ENCODE peak calls at places on chromosome 7, in six cellular contexts. L, D, M, V, F and E are unnamed samples.

GRCh38 chr7:108222236-108222892 is 92.2 kb upstream of the LAMB4 start:
- DNase-seq in L (no peak), D (no peak), M (no peak), V (no peak), F (no peak), E (no peak)

GRCh38 chr7:30652132-30652531 is 30.1 kb downstream of the CRHR2 start:
- DNase-seq in L (no peak), D (no peak), M (no peak), V (no peak), F (no peak), E (no peak)

GRCh38 chr7:158276414-158277218 is 311.0 kb downstream of the PTPRN2 start:
- DNase-seq in L (no peak), D (no peak), M (no peak), V (no peak), F (no peak), E (no peak)

GRCh38 chr7:50363327-50364060 is 59.0 kb downstream of the IKZF1 start:
- DNase-seq in L (no peak), D (no peak), M (no peak), V (no peak), F (no peak), E (no peak)

GRCh38 chr7:151871904-151872303 is 5.0 kb downstream of the PRKAG2 start:
- DNase-seq in L (peak), D (no peak), M (no peak), V (no peak), F (no peak), E (no peak)

GRCh38 chr7:149855368-149856305 is 17.5 kb downstream of the ZNF862 start:
- DNase-seq in L (no peak), D (no peak), M (no peak), V (no peak), F (no peak), E (peak)

GRCh38 chr7:23247101-23247601 is 576 bp downstream of the GPNMB start:
- DNase-seq in L (no peak), D (no peak), M (no peak), V (no peak), F (no peak), E (peak)

GRCh38 chr7:79287976-79288375 is 165.5 kb downstream of the MAGI2 start:
- DNase-seq in L (no peak), D (no peak), M (no peak), V (no peak), F (no peak), E (no peak)

GRCh38 chr7:111860248-111860647 is 298.0 kb upstream of the IMMP2L start:
- DNase-seq in L (no peak), D (no peak), M (no peak), V (no peak), F (no peak), E (no peak)

GRCh38 chr7:155223021-155223420 is 74.7 kb upstream of the INSIG1 start:
- DNase-seq in L (no peak), D (no peak), M (no peak), V (no peak), F (no peak), E (no peak)

GRCh38 chr7:26910221-26910620 is 45.8 kb upstream of the SKAP2 start:
- DNase-seq in L (no peak), D (peak), M (no peak), V (no peak), F (no peak), E (no peak)

GRCh38 chr7:31134246-31135188 is 82.4 kb downstream of the ADCYAP1R1 start:
- DNase-seq in L (peak), D (peak), M (peak), V (peak), F (peak), E (peak)

GRCh38 chr7:32347244-32347828 is 142.8 kb downstream of the LSM5 start:
- DNase-seq in L (peak), D (no peak), M (no peak), V (no peak), F (no peak), E (peak)

GRCh38 chr7:17183630-17184328 is 114.7 kb upstream of the AHR start:
- DNase-seq in L (no peak), D (no peak), M (no peak), V (no peak), F (no peak), E (no peak)

GRCh38 chr7:140079121-140079536 is 16.4 kb upstream of the PARP12 start:
- DNase-seq in L (peak), D (no peak), M (no peak), V (no peak), F (no peak), E (no peak)

GRCh38 chr7:92625617-92626016 is 35.4 kb upstream of the FAM133B start:
- DNase-seq in L (no peak), D (no peak), M (no peak), V (no peak), F (no peak), E (peak)

GRCh38 chr7:91311844-91312243 is 47.6 kb downstream of the FZD1 start:
- DNase-seq in L (no peak), D (no peak), M (no peak), V (no peak), F (no peak), E (no peak)

GRCh38 chr7:123643495-123644428 is 11.9 kb upstream of the LMOD2 start:
- DNase-seq in L (no peak), D (peak), M (no peak), V (no peak), F (peak), E (peak)

GRCh38 chr7:128115326-128115820 is 84.1 kb upstream of the LRRC4 start:
- DNase-seq in L (no peak), D (no peak), M (no peak), V (no peak), F (no peak), E (no peak)

GRCh38 chr7:94374231-94374630 is 20.5 kb upstream of the COL1A2 start:
- DNase-seq in L (no peak), D (peak), M (no peak), V (no peak), F (peak), E (peak)

GRCh38 chr7:94561841-94562514 is 52.4 kb downstream of the CASD1 start:
- DNase-seq in L (no peak), D (no peak), M (no peak), V (no peak), F (no peak), E (peak)

GRCh38 chr7:1664711-1665591 is 5.1 kb upstream of the ELFN1 start:
- DNase-seq in L (peak), D (no peak), M (peak), V (peak), F (peak), E (peak)

GRCh38 chr7:157926107-157926506 is 589.3 kb downstream of the DNAJB6 start:
- DNase-seq in L (no peak), D (no peak), M (no peak), V (no peak), F (no peak), E (no peak)

GRCh38 chr7:150856303-150857275 is 4.3 kb downstream of the AOC1 start:
- DNase-seq in L (no peak), D (no peak), M (no peak), V (no peak), F (peak), E (no peak)

GRCh38 chr7:27096756-27097514 is 1.1 kb upstream of the HOXA1 start:
- DNase-seq in L (no peak), D (no peak), M (no peak), V (no peak), F (no peak), E (no peak)

GRCh38 chr7:2864999-2865670 is 21.0 kb upstream of the GNA12 start:
- DNase-seq in L (peak), D (peak), M (peak), V (peak), F (peak), E (peak)

GRCh38 chr7:121107923-121108498 is 119.5 kb downstream of the CPED1 start:
- DNase-seq in L (peak), D (no peak), M (no peak), V (no peak), F (no peak), E (peak)

GRCh38 chr7:135169141-135169935 is 1.2 kb downstream of the CYREN start:
- DNase-seq in L (peak), D (no peak), M (peak), V (peak), F (no peak), E (peak)

GRCh38 chr7:111229181-111229740 is 138.3 kb downstream of the LRRN3 start:
- DNase-seq in L (no peak), D (no peak), M (no peak), V (no peak), F (no peak), E (no peak)

GRCh38 chr7:41297167-41297566 is 405.7 kb downstream of the INHBA start:
- DNase-seq in L (no peak), D (no peak), M (no peak), V (no peak), F (no peak), E (no peak)

GRCh38 chr7:52017802-52018679 is 701.4 kb upstream of the COBL start:
- DNase-seq in L (peak), D (no peak), M (no peak), V (no peak), F (no peak), E (peak)

GRCh38 chr7:107917770-107918651 is 27.0 kb downstream of the DLD start:
- DNase-seq in L (no peak), D (no peak), M (no peak), V (no peak), F (no peak), E (no peak)

GRCh38 chr7:2012981-2013380 is 219.8 kb downstream of the MAD1L1 start:
- DNase-seq in L (no peak), D (no peak), M (no peak), V (no peak), F (no peak), E (no peak)

GRCh38 chr7:52311886-52312285 is 723.5 kb upstream of the POM121L12 start:
- DNase-seq in L (no peak), D (no peak), M (no peak), V (no peak), F (no peak), E (no peak)

GRCh38 chr7:139159900-139160675 is 50.6 kb upstream of the ZC3HAV1 start:
- DNase-seq in L (no peak), D (no peak), M (no peak), V (no peak), F (no peak), E (no peak)

GRCh38 chr7:66557214-66558200 is 71.2 kb upstream of the KCTD7 start:
- DNase-seq in L (peak), D (no peak), M (peak), V (peak), F (peak), E (peak)